ENCODE peak calls at places on chromosomes 13 and 19, in four cellular contexts. One of them, this sample, is unnamed.

GRCh38 chr19:58395979-58396627 is 647 bp downstream of the RNF225 start:
- DNase-seq in left cardiac atrium: no peak
- DNase-seq in HT1080: no peak
- DNase-seq in fibroblast of the conjunctiva: no peak
- DNase-seq in this sample: no peak

GRCh38 chr13:49046002-49046401 is 70.3 kb downstream of the FNDC3A start:
- DNase-seq in HT1080: no peak
- DNase-seq in fibroblast of the conjunctiva: peak; percentile 22
- DNase-seq in left cardiac atrium: no peak
- DNase-seq in this sample: no peak

GRCh38 chr19:18224525-18225354 is 1.5 kb downstream of the PDE4C start:
- DNase-seq in HT1080: peak; percentile 96
- DNase-seq in fibroblast of the conjunctiva: peak; percentile 99
- DNase-seq in left cardiac atrium: peak; percentile 99
- DNase-seq in this sample: peak; percentile 100

GRCh38 chr19:2062770-2063169 is 11.7 kb upstream of the MKNK2 start:
- DNase-seq in fibroblast of the conjunctiva: no peak
- DNase-seq in HT1080: no peak
- DNase-seq in left cardiac atrium: no peak
- DNase-seq in this sample: no peak

GRCh38 chr13:95155504-95155903 is 145.7 kb downstream of the ABCC4 start:
- DNase-seq in fibroblast of the conjunctiva: no peak
- DNase-seq in HT1080: no peak
- DNase-seq in left cardiac atrium: no peak
- DNase-seq in this sample: no peak

GRCh38 chr13:91955546-91956355 is 557.3 kb downstream of the GPC5 start:
- DNase-seq in left cardiac atrium: no peak
- DNase-seq in HT1080: no peak
- DNase-seq in fibroblast of the conjunctiva: no peak
- DNase-seq in this sample: no peak

GRCh38 chr13:28528388-28528787 is 33.5 kb upstream of the FLT1 start:
- DNase-seq in fibroblast of the conjunctiva: no peak
- DNase-seq in HT1080: no peak
- DNase-seq in left cardiac atrium: no peak
- DNase-seq in this sample: no peak

GRCh38 chr13:58434943-58435342 is 803.4 kb downstream of the PCDH17 start:
- DNase-seq in fibroblast of the conjunctiva: no peak
- DNase-seq in left cardiac atrium: no peak
- DNase-seq in HT1080: no peak
- DNase-seq in this sample: no peak

GRCh38 chr13:70708744-70709143 is 600.5 kb upstream of the KLHL1 start:
- DNase-seq in HT1080: no peak
- DNase-seq in fibroblast of the conjunctiva: no peak
- DNase-seq in left cardiac atrium: no peak
- DNase-seq in this sample: no peak

GRCh38 chr19:44747739-44748425 is 626 bp upstream of the BCL3 start:
- DNase-seq in left cardiac atrium: peak; percentile 83
- DNase-seq in HT1080: peak; percentile 77
- DNase-seq in fibroblast of the conjunctiva: no peak
- DNase-seq in this sample: peak; percentile 90

GRCh38 chr13:34591163-34591562 is 350.9 kb upstream of the NBEA start:
- DNase-seq in HT1080: no peak
- DNase-seq in left cardiac atrium: no peak
- DNase-seq in fibroblast of the conjunctiva: no peak
- DNase-seq in this sample: no peak

GRCh38 chr19:10478903-10479384 is 24.2 kb downstream of the KEAP1 start:
- DNase-seq in HT1080: peak; percentile 51
- DNase-seq in left cardiac atrium: peak; percentile 94
- DNase-seq in fibroblast of the conjunctiva: peak; percentile 61
- DNase-seq in this sample: peak; percentile 94

GRCh38 chr13:93963266-93964131 is 516.0 kb downstream of the DCT start:
- DNase-seq in fibroblast of the conjunctiva: peak; percentile 69
- DNase-seq in HT1080: peak; percentile 62
- DNase-seq in left cardiac atrium: no peak
- DNase-seq in this sample: no peak

GRCh38 chr19:12834976-12835757 is 788 bp upstream of the RTBDN start:
- DNase-seq in fibroblast of the conjunctiva: no peak
- DNase-seq in HT1080: no peak
- DNase-seq in left cardiac atrium: peak; percentile 41
- DNase-seq in this sample: no peak

GRCh38 chr19:611506-611869 is 21.8 kb downstream of the HCN2 start:
- DNase-seq in HT1080: peak; percentile 25
- DNase-seq in fibroblast of the conjunctiva: peak; percentile 26
- DNase-seq in left cardiac atrium: no peak
- DNase-seq in this sample: no peak

GRCh38 chr19:39400997-39401548 is 5.6 kb upstream of the ZFP36 start:
- DNase-seq in fibroblast of the conjunctiva: no peak
- DNase-seq in left cardiac atrium: no peak
- DNase-seq in HT1080: no peak
- DNase-seq in this sample: no peak

GRCh38 chr19:18377026-18377425 is 8.9 kb upstream of the GDF15 start:
- DNase-seq in left cardiac atrium: no peak
- DNase-seq in fibroblast of the conjunctiva: no peak
- DNase-seq in HT1080: no peak
- DNase-seq in this sample: no peak

GRCh38 chr19:6276447-6276846 is 3.3 kb downstream of the MLLT1 start:
- DNase-seq in HT1080: no peak
- DNase-seq in left cardiac atrium: peak; percentile 76
- DNase-seq in fibroblast of the conjunctiva: peak; percentile 47
- DNase-seq in this sample: peak; percentile 81

GRCh38 chr13:36819811-36820140 is 754 bp downstream of the RFXAP start:
- DNase-seq in left cardiac atrium: no peak
- DNase-seq in fibroblast of the conjunctiva: no peak
- DNase-seq in HT1080: peak; percentile 29
- DNase-seq in this sample: no peak

GRCh38 chr19:497476-497860 is 1.2 kb downstream of the MADCAM1 start:
- DNase-seq in fibroblast of the conjunctiva: no peak
- DNase-seq in left cardiac atrium: no peak
- DNase-seq in HT1080: no peak
- DNase-seq in this sample: no peak

GRCh38 chr19:58558623-58559274 is 338 bp upstream of the UBE2M start:
- DNase-seq in HT1080: peak; percentile 97
- DNase-seq in fibroblast of the conjunctiva: peak; percentile 98
- DNase-seq in left cardiac atrium: peak; percentile 99
- DNase-seq in this sample: peak; percentile 100

GRCh38 chr13:45325806-45326205 is 15.2 kb downstream of the TPT1 start:
- DNase-seq in left cardiac atrium: peak; percentile 60
- DNase-seq in fibroblast of the conjunctiva: peak; percentile 58
- DNase-seq in HT1080: peak; percentile 95
- DNase-seq in this sample: no peak

GRCh38 chr13:48562296-48563066 is 29.6 kb upstream of the RCBTB2 start:
- DNase-seq in fibroblast of the conjunctiva: no peak
- DNase-seq in left cardiac atrium: no peak
- DNase-seq in HT1080: peak; percentile 60
- DNase-seq in this sample: no peak

GRCh38 chr13:92676246-92676645 is 550.4 kb upstream of the GPC6 start:
- DNase-seq in left cardiac atrium: no peak
- DNase-seq in fibroblast of the conjunctiva: no peak
- DNase-seq in HT1080: no peak
- DNase-seq in this sample: no peak

GRCh38 chr13:36904219-36904618 is 15.8 kb downstream of the SMAD9 start:
- DNase-seq in left cardiac atrium: no peak
- DNase-seq in HT1080: no peak
- DNase-seq in fibroblast of the conjunctiva: no peak
- DNase-seq in this sample: no peak

GRCh38 chr19:12513531-12514061 is 29.0 kb upstream of the ZNF709 start:
- DNase-seq in fibroblast of the conjunctiva: no peak
- DNase-seq in left cardiac atrium: peak; percentile 55
- DNase-seq in HT1080: no peak
- DNase-seq in this sample: no peak

GRCh38 chr19:10998045-10998533 is 37.3 kb downstream of the SMARCA4 start:
- DNase-seq in left cardiac atrium: peak; percentile 37
- DNase-seq in HT1080: no peak
- DNase-seq in fibroblast of the conjunctiva: peak; percentile 38
- DNase-seq in this sample: no peak

GRCh38 chr19:17966115-17966455 is 822 bp upstream of the KCNN1 start:
- DNase-seq in HT1080: no peak
- DNase-seq in fibroblast of the conjunctiva: no peak
- DNase-seq in left cardiac atrium: no peak
- DNase-seq in this sample: no peak

GRCh38 chr19:43446746-43447489 is 18.5 kb downstream of the LYPD3 start:
- DNase-seq in left cardiac atrium: peak; percentile 79
- DNase-seq in HT1080: peak; percentile 47
- DNase-seq in fibroblast of the conjunctiva: peak; percentile 59
- DNase-seq in this sample: peak; percentile 84

GRCh38 chr13:27174766-27175455 is 3.3 kb upstream of the USP12 start:
- DNase-seq in fibroblast of the conjunctiva: peak; percentile 52
- DNase-seq in HT1080: no peak
- DNase-seq in left cardiac atrium: no peak
- DNase-seq in this sample: no peak